ENCODE peak calls at places on chromosomes 5 and 9, in five cellular contexts. One of them, this sample, is unnamed.

GRCh38 chr5:91091471-91092234 is 291.5 kb downstream of the ARRDC3 start:
- DNase-seq in kidney epithelial cell: no peak
- DNase-seq in endothelial cell: no peak
- DNase-seq in astrocyte of the spinal cord: no peak
- DNase-seq in cardiac muscle cell: no peak
- DNase-seq in this sample: no peak

GRCh38 chr5:145818604-145819003 is 16.5 kb downstream of the PRELID2 start:
- DNase-seq in kidney epithelial cell: no peak
- DNase-seq in endothelial cell: no peak
- DNase-seq in astrocyte of the spinal cord: no peak
- DNase-seq in cardiac muscle cell: no peak
- DNase-seq in this sample: no peak

GRCh38 chr5:151678146-151678545 is 8.6 kb downstream of the SPARC start:
- DNase-seq in kidney epithelial cell: no peak
- DNase-seq in endothelial cell: no peak
- DNase-seq in astrocyte of the spinal cord: no peak
- DNase-seq in cardiac muscle cell: no peak
- DNase-seq in this sample: peak; percentile 77

GRCh38 chr5:172441262-172441751 is 13.0 kb downstream of the SH3PXD2B start:
- DNase-seq in kidney epithelial cell: no peak
- DNase-seq in endothelial cell: no peak
- DNase-seq in astrocyte of the spinal cord: no peak
- DNase-seq in cardiac muscle cell: no peak
- DNase-seq in this sample: peak; percentile 54

GRCh38 chr9:121926417-121926816 is 166.7 kb downstream of the TTLL11 start:
- DNase-seq in kidney epithelial cell: no peak
- DNase-seq in endothelial cell: no peak
- DNase-seq in astrocyte of the spinal cord: no peak
- DNase-seq in cardiac muscle cell: no peak
- DNase-seq in this sample: no peak

GRCh38 chr5:17189381-17190036 is 27.9 kb upstream of the BASP1 start:
- DNase-seq in kidney epithelial cell: no peak
- DNase-seq in endothelial cell: peak; percentile 84
- DNase-seq in astrocyte of the spinal cord: peak; percentile 85
- DNase-seq in cardiac muscle cell: peak; percentile 90
- DNase-seq in this sample: peak; percentile 89

GRCh38 chr9:133199648-133200321 is 9.3 kb downstream of the OBP2B start:
- DNase-seq in kidney epithelial cell: no peak
- DNase-seq in endothelial cell: no peak
- DNase-seq in astrocyte of the spinal cord: no peak
- DNase-seq in cardiac muscle cell: no peak
- DNase-seq in this sample: peak; percentile 4

GRCh38 chr5:33049298-33049697 is 338.2 kb downstream of the NPR3 start:
- DNase-seq in kidney epithelial cell: no peak
- DNase-seq in endothelial cell: no peak
- DNase-seq in astrocyte of the spinal cord: no peak
- DNase-seq in cardiac muscle cell: no peak
- DNase-seq in this sample: peak; percentile 68

GRCh38 chr5:95284512-95285405 is at the start of gene MCTP1:
- DNase-seq in kidney epithelial cell: no peak
- DNase-seq in endothelial cell: peak; percentile 41
- DNase-seq in astrocyte of the spinal cord: peak; percentile 18
- DNase-seq in cardiac muscle cell: peak; percentile 58
- DNase-seq in this sample: peak; percentile 11

GRCh38 chr5:15694694-15695093 is 194.7 kb downstream of the FBXL7 start:
- DNase-seq in kidney epithelial cell: no peak
- DNase-seq in endothelial cell: no peak
- DNase-seq in astrocyte of the spinal cord: peak; percentile 62
- DNase-seq in cardiac muscle cell: no peak
- DNase-seq in this sample: peak; percentile 43

GRCh38 chr5:39658861-39659260 is 234.1 kb upstream of the DAB2 start:
- DNase-seq in kidney epithelial cell: no peak
- DNase-seq in endothelial cell: no peak
- DNase-seq in astrocyte of the spinal cord: no peak
- DNase-seq in cardiac muscle cell: no peak
- DNase-seq in this sample: no peak

GRCh38 chr5:9479981-9480380 is 65.9 kb downstream of the SEMA5A start:
- DNase-seq in kidney epithelial cell: no peak
- DNase-seq in endothelial cell: no peak
- DNase-seq in astrocyte of the spinal cord: no peak
- DNase-seq in cardiac muscle cell: no peak
- DNase-seq in this sample: no peak

GRCh38 chr5:167304834-167305469 is 986.5 kb upstream of the WWC1 start:
- DNase-seq in kidney epithelial cell: no peak
- DNase-seq in endothelial cell: no peak
- DNase-seq in astrocyte of the spinal cord: no peak
- DNase-seq in cardiac muscle cell: peak; percentile 26
- DNase-seq in this sample: no peak

GRCh38 chr5:167754501-167754941 is 536.9 kb upstream of the WWC1 start:
- DNase-seq in kidney epithelial cell: peak; percentile 44
- DNase-seq in endothelial cell: no peak
- DNase-seq in astrocyte of the spinal cord: peak; percentile 60
- DNase-seq in cardiac muscle cell: no peak
- DNase-seq in this sample: no peak

GRCh38 chr5:71932131-71932635 is 175.1 kb upstream of the MAP1B start:
- DNase-seq in kidney epithelial cell: peak; percentile 2
- DNase-seq in endothelial cell: no peak
- DNase-seq in astrocyte of the spinal cord: peak; percentile 6
- DNase-seq in cardiac muscle cell: no peak
- DNase-seq in this sample: peak; percentile 29

GRCh38 chr9:19127881-19128719 is 808 bp upstream of the PLIN2 start:
- DNase-seq in kidney epithelial cell: no peak
- DNase-seq in endothelial cell: peak; percentile 19
- DNase-seq in astrocyte of the spinal cord: peak; percentile 45
- DNase-seq in cardiac muscle cell: no peak
- DNase-seq in this sample: no peak

GRCh38 chr5:132017738-132018625 is 6.5 kb upstream of the ACSL6 start:
- DNase-seq in kidney epithelial cell: no peak
- DNase-seq in endothelial cell: no peak
- DNase-seq in astrocyte of the spinal cord: no peak
- DNase-seq in cardiac muscle cell: no peak
- DNase-seq in this sample: no peak

GRCh38 chr5:37272564-37272963 is 23.4 kb upstream of the CPLANE1 start:
- DNase-seq in kidney epithelial cell: peak; percentile 55
- DNase-seq in endothelial cell: no peak
- DNase-seq in astrocyte of the spinal cord: peak; percentile 29
- DNase-seq in cardiac muscle cell: no peak
- DNase-seq in this sample: peak; percentile 71

GRCh38 chr9:93155716-93156474 is 21.8 kb upstream of the NINJ1 start:
- DNase-seq in kidney epithelial cell: no peak
- DNase-seq in endothelial cell: no peak
- DNase-seq in astrocyte of the spinal cord: no peak
- DNase-seq in cardiac muscle cell: no peak
- DNase-seq in this sample: no peak

GRCh38 chr9:92438900-92439526 is 14.7 kb upstream of the OMD start:
- DNase-seq in kidney epithelial cell: no peak
- DNase-seq in endothelial cell: no peak
- DNase-seq in astrocyte of the spinal cord: peak; percentile 52
- DNase-seq in cardiac muscle cell: no peak
- DNase-seq in this sample: peak; percentile 61

GRCh38 chr5:172852490-172853354 is 18.7 kb downstream of the ERGIC1 start:
- DNase-seq in kidney epithelial cell: no peak
- DNase-seq in endothelial cell: no peak
- DNase-seq in astrocyte of the spinal cord: peak; percentile 32
- DNase-seq in cardiac muscle cell: no peak
- DNase-seq in this sample: no peak

GRCh38 chr5:95087819-95088317 is 197.0 kb downstream of the MCTP1 start:
- DNase-seq in kidney epithelial cell: no peak
- DNase-seq in endothelial cell: no peak
- DNase-seq in astrocyte of the spinal cord: peak; percentile 7
- DNase-seq in cardiac muscle cell: no peak
- DNase-seq in this sample: no peak

GRCh38 chr9:79617395-79617794 is 45.6 kb downstream of the TLE4 start:
- DNase-seq in kidney epithelial cell: no peak
- DNase-seq in endothelial cell: no peak
- DNase-seq in astrocyte of the spinal cord: peak; percentile 69
- DNase-seq in cardiac muscle cell: no peak
- DNase-seq in this sample: peak; percentile 84

GRCh38 chr5:143182901-143183820 is 220.3 kb downstream of the NR3C1 start:
- DNase-seq in kidney epithelial cell: no peak
- DNase-seq in endothelial cell: no peak
- DNase-seq in astrocyte of the spinal cord: no peak
- DNase-seq in cardiac muscle cell: no peak
- DNase-seq in this sample: peak; percentile 89

GRCh38 chr9:121269888-121270254 is 1.9 kb downstream of the GSN start:
- DNase-seq in kidney epithelial cell: no peak
- DNase-seq in endothelial cell: no peak
- DNase-seq in astrocyte of the spinal cord: no peak
- DNase-seq in cardiac muscle cell: no peak
- DNase-seq in this sample: no peak

GRCh38 chr5:34833991-34834793 is 4.8 kb upstream of the TTC23L start:
- DNase-seq in kidney epithelial cell: no peak
- DNase-seq in endothelial cell: no peak
- DNase-seq in astrocyte of the spinal cord: no peak
- DNase-seq in cardiac muscle cell: no peak
- DNase-seq in this sample: peak; percentile 66

GRCh38 chr5:107483196-107483595 is 187.5 kb downstream of the EFNA5 start:
- DNase-seq in kidney epithelial cell: no peak
- DNase-seq in endothelial cell: no peak
- DNase-seq in astrocyte of the spinal cord: no peak
- DNase-seq in cardiac muscle cell: no peak
- DNase-seq in this sample: no peak

GRCh38 chr9:33159058-33159759 is 7.9 kb downstream of the B4GALT1 start:
- DNase-seq in kidney epithelial cell: no peak
- DNase-seq in endothelial cell: peak; percentile 47
- DNase-seq in astrocyte of the spinal cord: peak; percentile 61
- DNase-seq in cardiac muscle cell: no peak
- DNase-seq in this sample: peak; percentile 87

DNA sequence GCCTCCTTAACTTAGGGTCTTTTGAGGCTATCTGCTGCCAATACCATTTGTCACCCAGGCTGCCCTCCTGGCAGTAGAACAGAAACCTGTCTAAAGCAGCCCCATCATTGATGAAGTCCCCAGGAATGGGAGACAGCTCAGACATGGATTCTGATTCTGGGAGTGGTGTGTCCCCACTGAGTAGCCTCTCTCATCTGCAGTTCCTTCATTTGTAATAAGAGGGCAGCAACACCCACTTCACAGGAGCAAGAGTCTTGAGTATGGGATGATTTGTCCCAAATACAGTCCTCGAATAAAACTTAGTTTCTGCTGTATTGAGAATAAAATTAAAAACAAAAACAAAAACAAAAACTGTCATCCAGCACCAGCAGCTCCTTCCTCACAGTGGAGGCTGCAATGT is 167.6 kb downstream of the ASTN2 start:
- DNase-seq in kidney epithelial cell: no peak
- DNase-seq in endothelial cell: peak; percentile 28
- DNase-seq in astrocyte of the spinal cord: no peak
- DNase-seq in cardiac muscle cell: peak; percentile 14
- DNase-seq in this sample: no peak
- TF ChIP-seq CTCF in kidney epithelial cell: peak; percentile 63
- TF ChIP-seq CTCF in endothelial cell: peak; percentile 42
- TF ChIP-seq CTCF in astrocyte of the spinal cord: peak; percentile 7
- TF ChIP-seq CTCF in cardiac muscle cell: peak; percentile 32
- TF ChIP-seq CTCF in this sample: no peak

GRCh38 chr5:163821142-163821541 is 315.7 kb downstream of the MAT2B start:
- DNase-seq in kidney epithelial cell: no peak
- DNase-seq in endothelial cell: no peak
- DNase-seq in astrocyte of the spinal cord: no peak
- DNase-seq in cardiac muscle cell: no peak
- DNase-seq in this sample: no peak

GRCh38 chr5:163822548-163822947 is 317.1 kb downstream of the MAT2B start:
- DNase-seq in kidney epithelial cell: no peak
- DNase-seq in endothelial cell: no peak
- DNase-seq in astrocyte of the spinal cord: no peak
- DNase-seq in cardiac muscle cell: no peak
- DNase-seq in this sample: no peak
- TF ChIP-seq CTCF in kidney epithelial cell: no peak
- TF ChIP-seq CTCF in endothelial cell: no peak
- TF ChIP-seq CTCF in astrocyte of the spinal cord: no peak
- TF ChIP-seq CTCF in cardiac muscle cell: no peak
- TF ChIP-seq CTCF in this sample: no peak

DNA sequence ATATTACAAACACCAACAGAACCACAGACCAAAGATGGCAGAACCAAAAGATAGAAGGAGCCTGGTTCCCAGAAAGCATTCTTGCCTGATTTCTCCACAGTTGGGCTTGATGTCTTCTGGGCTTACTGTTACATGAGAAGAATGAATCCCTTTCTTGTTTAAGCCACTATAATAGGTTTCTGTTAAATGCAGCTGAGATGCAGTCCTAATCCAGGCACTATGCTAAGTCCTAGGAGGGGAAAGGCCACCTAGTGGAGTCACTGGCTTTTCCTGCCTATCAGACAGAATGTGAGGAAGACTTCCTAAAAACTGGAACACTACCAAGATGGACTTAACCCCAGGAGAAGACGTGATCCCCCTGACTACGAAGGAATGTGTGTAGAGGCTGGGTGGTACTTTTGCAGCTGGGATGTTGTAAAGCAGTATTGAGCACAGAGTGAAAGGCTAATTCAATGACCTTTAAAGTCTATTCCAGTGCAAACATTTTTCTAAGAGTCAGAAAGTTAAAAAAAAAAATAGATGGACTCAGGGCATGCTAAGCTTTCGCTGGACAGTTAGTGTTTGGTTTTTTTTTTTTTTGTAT is 34.3 kb upstream of the FSD1L start:
- DNase-seq in kidney epithelial cell: no peak
- DNase-seq in endothelial cell: no peak
- DNase-seq in astrocyte of the spinal cord: peak; percentile 44
- DNase-seq in cardiac muscle cell: peak; percentile 35
- DNase-seq in this sample: peak; percentile 60
- TF ChIP-seq CTCF in kidney epithelial cell: peak; percentile 37
- TF ChIP-seq CTCF in endothelial cell: no peak
- TF ChIP-seq CTCF in astrocyte of the spinal cord: peak; percentile 51
- TF ChIP-seq CTCF in cardiac muscle cell: peak; percentile 44
- TF ChIP-seq CTCF in this sample: peak; percentile 34

GRCh38 chr9:14482856-14483255 is 168.9 kb upstream of the NFIB start:
- DNase-seq in kidney epithelial cell: no peak
- DNase-seq in endothelial cell: no peak
- DNase-seq in astrocyte of the spinal cord: no peak
- DNase-seq in cardiac muscle cell: no peak
- DNase-seq in this sample: no peak

GRCh38 chr9:14479187-14479586 is 165.2 kb upstream of the NFIB start:
- DNase-seq in kidney epithelial cell: no peak
- DNase-seq in endothelial cell: no peak
- DNase-seq in astrocyte of the spinal cord: no peak
- DNase-seq in cardiac muscle cell: no peak
- DNase-seq in this sample: no peak

GRCh38 chr9:14480561-14480960 is 166.6 kb upstream of the NFIB start:
- DNase-seq in kidney epithelial cell: no peak
- DNase-seq in endothelial cell: no peak
- DNase-seq in astrocyte of the spinal cord: no peak
- DNase-seq in cardiac muscle cell: no peak
- DNase-seq in this sample: no peak

GRCh38 chr9:14478175-14479165 is 164.5 kb upstream of the NFIB start:
- DNase-seq in kidney epithelial cell: no peak
- DNase-seq in endothelial cell: no peak
- DNase-seq in astrocyte of the spinal cord: no peak
- DNase-seq in cardiac muscle cell: no peak
- DNase-seq in this sample: peak; percentile 14
- TF ChIP-seq CTCF in kidney epithelial cell: no peak
- TF ChIP-seq CTCF in endothelial cell: no peak
- TF ChIP-seq CTCF in astrocyte of the spinal cord: no peak
- TF ChIP-seq CTCF in cardiac muscle cell: no peak
- TF ChIP-seq CTCF in this sample: no peak

GRCh38 chr9:99266136-99267023 is 44.3 kb downstream of the SEC61B start:
- DNase-seq in kidney epithelial cell: peak; percentile 14
- DNase-seq in endothelial cell: peak; percentile 82
- DNase-seq in astrocyte of the spinal cord: peak; percentile 75
- DNase-seq in cardiac muscle cell: peak; percentile 79
- DNase-seq in this sample: peak; percentile 71
- TF ChIP-seq CTCF in kidney epithelial cell: peak; percentile 94
- TF ChIP-seq CTCF in endothelial cell: peak; percentile 84
- TF ChIP-seq CTCF in astrocyte of the spinal cord: peak; percentile 87
- TF ChIP-seq CTCF in cardiac muscle cell: peak; percentile 93
- TF ChIP-seq CTCF in this sample: peak; percentile 87

GRCh38 chr9:36755019-36755418 is 182.3 kb downstream of the MELK start:
- DNase-seq in kidney epithelial cell: no peak
- DNase-seq in endothelial cell: no peak
- DNase-seq in astrocyte of the spinal cord: no peak
- DNase-seq in cardiac muscle cell: no peak
- DNase-seq in this sample: no peak
- TF ChIP-seq CTCF in kidney epithelial cell: no peak
- TF ChIP-seq CTCF in endothelial cell: no peak
- TF ChIP-seq CTCF in astrocyte of the spinal cord: no peak
- TF ChIP-seq CTCF in cardiac muscle cell: no peak
- TF ChIP-seq CTCF in this sample: no peak

This sample was measured in cardiac fibroblast.